ENCODE peak calls at places on chromosomes 7 and 10, in eight cellular contexts. O is GM12892, I is GM12891, N is HCT116, K is SK-N-SH, Z is spleen, H is transverse colon, T is H1. G is an unnamed sample.

GRCh38 chr7:70678621-70679251 is 453.2 kb upstream of the GALNT17 start:
- DNase-seq in N (no peak), O (no peak), K (no peak), I (no peak), H (no peak), T (no peak), Z (no peak), G (no peak)

GRCh38 chr10:93893646-93894515 is at the start of gene SLC35G1:
- DNase-seq in Z (peak; percentile 91), O (peak; percentile 84), K (peak; percentile 95), T (peak; percentile 76), N (peak; percentile 38), I (peak; percentile 82), H (peak; percentile 78), G (peak; percentile 61)

GRCh38 chr7:128705891-128706333 is 33.2 kb upstream of the CALU start:
- DNase-seq in H (no peak), K (no peak), T (no peak), O (no peak), Z (no peak), I (no peak), N (no peak), G (no peak)

GRCh38 chr10:94607111-94607510 is 61.5 kb downstream of the HELLS start:
- DNase-seq in T (no peak), N (no peak), K (no peak), I (no peak), O (peak; percentile 7), H (no peak), Z (no peak), G (no peak)

GRCh38 chr10:6037975-6038624 is 24.1 kb downstream of the IL2RA start:
- DNase-seq in Z (no peak), T (peak; percentile 6), O (no peak), N (no peak), H (no peak), K (no peak), I (no peak), G (no peak)

GRCh38 chr10:58896229-58896628 is 280.2 kb upstream of the PHYHIPL start:
- DNase-seq in H (no peak), I (no peak), T (no peak), N (no peak), Z (no peak), O (no peak), K (no peak), G (no peak)

GRCh38 chr7:98418636-98419315 is 17.9 kb upstream of the BAIAP2L1 start:
- DNase-seq in Z (peak; percentile 32), T (no peak), I (no peak), O (no peak), N (peak; percentile 99), H (peak; percentile 78), K (peak; percentile 31), G (no peak)

GRCh38 chr10:44460499-44460898 is 75.6 kb upstream of the CXCL12 start:
- DNase-seq in N (no peak), H (no peak), T (no peak), I (no peak), K (no peak), Z (no peak), O (no peak), G (no peak)

GRCh38 chr10:114367041-114367675 is 37.1 kb downstream of the AFAP1L2 start:
- DNase-seq in I (no peak), N (no peak), Z (no peak), K (no peak), H (no peak), T (no peak), O (no peak), G (no peak)

GRCh38 chr10:62018141-62018911 is 116.8 kb downstream of the ARID5B start:
- DNase-seq in I (no peak), O (no peak), K (no peak), H (no peak), T (no peak), Z (no peak), N (no peak), G (no peak)

GRCh38 chr10:23146069-23146657 is 45.9 kb upstream of the PTF1A start:
- DNase-seq in N (no peak), T (no peak), K (no peak), O (no peak), H (no peak), Z (no peak), I (no peak), G (no peak)

GRCh38 chr7:50807026-50807730 is 24.5 kb upstream of the GRB10 start:
- DNase-seq in T (no peak), Z (no peak), H (no peak), K (no peak), N (no peak), I (no peak), O (no peak), G (peak; percentile 67)

GRCh38 chr7:30880941-30881340 is 30.7 kb upstream of the AQP1 start:
- DNase-seq in I (no peak), O (no peak), K (no peak), T (no peak), Z (no peak), N (no peak), H (no peak), G (no peak)

GRCh38 chr10:6407034-6407721 is 172.9 kb downstream of the PRKCQ start:
- DNase-seq in O (no peak), K (no peak), T (no peak), Z (no peak), H (no peak), I (no peak), N (no peak), G (no peak)

GRCh38 chr7:158957921-158958471 is 101.6 kb downstream of the DYNC2I1 start:
- DNase-seq in N (no peak), K (peak; percentile 79), I (no peak), Z (no peak), T (peak; percentile 65), O (no peak), H (peak; percentile 95), G (peak; percentile 79)

GRCh38 chr7:45938626-45939302 is 17.7 kb upstream of the IGFBP3 start:
- DNase-seq in I (no peak), Z (no peak), K (no peak), N (no peak), T (peak; percentile 72), H (no peak), O (no peak), G (peak; percentile 38)

GRCh38 chr7:45919231-45919825 is 1.7 kb downstream of the IGFBP3 start:
- DNase-seq in N (no peak), O (no peak), Z (no peak), K (no peak), I (no peak), H (no peak), T (no peak), G (no peak)

GRCh38 chr10:14670551-14671240 is 104.0 kb downstream of the FAM107B start:
- DNase-seq in H (no peak), T (no peak), Z (no peak), O (no peak), N (no peak), I (no peak), K (no peak), G (no peak)
- TF ChIP-seq POLR2AphosphoS5 in H (peak; percentile 37), T (no peak), Z (no peak), O (no peak), N (no peak), I (no peak), K (no peak), G (no peak)

GRCh38 chr10:88702848-88703597 is 3.0 kb upstream of the LIPK start:
- DNase-seq in O (no peak), N (peak; percentile 89), T (no peak), K (no peak), H (peak; percentile 68), Z (no peak), I (no peak), G (no peak)
- TF ChIP-seq POLR2AphosphoS5 in O (no peak), N (peak; percentile 55), T (peak; percentile 91), K (no peak), H (no peak), Z (no peak), I (no peak), G (no peak)

GRCh38 chr7:141358376-141358775 is 192.8 kb upstream of the AGK start:
- DNase-seq in T (no peak), H (no peak), O (no peak), K (no peak), N (no peak), Z (no peak), I (no peak), G (no peak)

GRCh38 chr7:141354251-141354650 is 197.0 kb upstream of the AGK start:
- DNase-seq in N (no peak), H (no peak), I (no peak), O (no peak), K (no peak), T (no peak), Z (no peak), G (no peak)

GRCh38 chr7:141351175-141351574 is 200.0 kb upstream of the AGK start:
- DNase-seq in K (no peak), H (no peak), O (no peak), I (no peak), N (no peak), Z (no peak), T (no peak), G (no peak)

GRCh38 chr7:141356096-141356495 is 195.1 kb upstream of the AGK start:
- DNase-seq in O (no peak), T (no peak), K (no peak), H (no peak), Z (no peak), N (no peak), I (no peak), G (no peak)

GRCh38 chr7:141355057-141355456 is 196.2 kb upstream of the AGK start:
- DNase-seq in T (no peak), K (no peak), H (no peak), O (no peak), I (no peak), Z (no peak), N (no peak), G (no peak)
- TF ChIP-seq POLR2AphosphoS5 in T (no peak), K (no peak), H (no peak), O (no peak), I (no peak), Z (no peak), N (no peak), G (peak; percentile 22)

GRCh38 chr7:76281706-76282343 is 20.6 kb upstream of the HSPB1 start:
- DNase-seq in K (no peak), H (no peak), Z (no peak), N (no peak), I (no peak), T (no peak), O (no peak), G (no peak)

GRCh38 chr7:76282344-76283253 is 19.9 kb upstream of the HSPB1 start:
- DNase-seq in I (no peak), O (no peak), T (peak; percentile 84), K (peak; percentile 60), H (no peak), Z (no peak), N (no peak), G (no peak)

GRCh38 chr7:76278540-76278939 is 23.9 kb upstream of the HSPB1 start:
- DNase-seq in I (no peak), T (no peak), K (peak; percentile 70), Z (no peak), H (no peak), N (no peak), O (no peak), G (no peak)

GRCh38 chr7:76281006-76281705 is 21.3 kb upstream of the HSPB1 start:
- DNase-seq in T (no peak), H (no peak), K (peak; percentile 83), Z (no peak), O (no peak), N (no peak), I (no peak), G (no peak)

DNA sequence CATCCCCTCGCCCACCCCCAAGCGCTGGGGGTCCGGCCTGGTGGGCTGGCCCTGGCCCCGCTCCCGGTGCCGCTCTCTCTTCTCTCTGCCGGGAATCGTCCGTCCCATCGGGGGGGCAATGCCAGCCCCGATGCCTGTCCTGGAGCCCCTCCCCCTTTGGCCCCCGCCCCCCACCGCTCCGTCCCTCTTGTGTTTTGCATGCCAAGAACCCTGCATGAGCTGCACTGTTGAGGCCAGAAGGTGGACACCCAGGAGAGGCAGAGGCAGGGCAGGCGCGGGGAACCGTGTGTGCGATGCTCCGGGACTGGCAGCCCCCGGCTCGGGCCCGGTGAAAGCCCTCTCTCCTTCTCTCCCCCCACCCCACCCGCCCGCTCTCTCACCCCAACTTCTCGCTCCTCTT is 22.1 kb upstream of the HSPB1 start:
- DNase-seq in H (no peak), T (no peak), K (peak; percentile 91), I (no peak), Z (no peak), N (no peak), O (no peak), G (no peak)
- TF ChIP-seq POLR2AphosphoS5 in H (no peak), T (no peak), K (no peak), I (no peak), Z (no peak), N (no peak), O (no peak), G (no peak)